ENCODE peak calls at places on chromosomes 16 and 17, in ten cellular contexts. One of them, this sample, is unnamed.

GRCh38 chr17:19933221-19933620 is 44.4 kb downstream of the AKAP10 start:
- DNase-seq in Right ventricle myocardium superior: no peak
- DNase-seq in DMS153: no peak
- DNase-seq in left colon: no peak
- DNase-seq in RCC 7860: no peak
- DNase-seq in MM.1S: no peak
- DNase-seq in tibial nerve: no peak
- DNase-seq in iris pigment epithelial cell: peak; percentile 62
- DNase-seq in HEK293T: no peak
- DNase-seq in GM04504: no peak
- DNase-seq in this sample: no peak

GRCh38 chr16:68376590-68376989 is 65.8 kb downstream of the PRMT7 start:
- DNase-seq in left colon: no peak
- DNase-seq in GM04504: no peak
- DNase-seq in HEK293T: no peak
- DNase-seq in DMS153: no peak
- DNase-seq in tibial nerve: no peak
- DNase-seq in MM.1S: no peak
- DNase-seq in iris pigment epithelial cell: no peak
- DNase-seq in RCC 7860: no peak
- DNase-seq in Right ventricle myocardium superior: no peak
- DNase-seq in this sample: peak; percentile 59

GRCh38 chr17:78717431-78717980 is 64.6 kb downstream of the CYTH1 start:
- DNase-seq in HEK293T: no peak
- DNase-seq in tibial nerve: no peak
- DNase-seq in Right ventricle myocardium superior: no peak
- DNase-seq in MM.1S: peak; percentile 58
- DNase-seq in DMS153: peak; percentile 46
- DNase-seq in iris pigment epithelial cell: no peak
- DNase-seq in RCC 7860: no peak
- DNase-seq in left colon: no peak
- DNase-seq in GM04504: no peak
- DNase-seq in this sample: no peak

GRCh38 chr17:78132086-78132676 is 1.6 kb downstream of the TMC8 start:
- DNase-seq in left colon: peak; percentile 77
- DNase-seq in iris pigment epithelial cell: no peak
- DNase-seq in tibial nerve: no peak
- DNase-seq in Right ventricle myocardium superior: no peak
- DNase-seq in MM.1S: peak; percentile 81
- DNase-seq in RCC 7860: no peak
- DNase-seq in GM04504: no peak
- DNase-seq in DMS153: peak; percentile 16
- DNase-seq in HEK293T: no peak
- DNase-seq in this sample: peak; percentile 87

GRCh38 chr17:33560165-33560564 is 267.1 kb upstream of the ASIC2 start:
- DNase-seq in HEK293T: no peak
- DNase-seq in left colon: no peak
- DNase-seq in Right ventricle myocardium superior: no peak
- DNase-seq in iris pigment epithelial cell: peak; percentile 34
- DNase-seq in RCC 7860: peak; percentile 13
- DNase-seq in GM04504: no peak
- DNase-seq in DMS153: no peak
- DNase-seq in MM.1S: no peak
- DNase-seq in tibial nerve: no peak
- DNase-seq in this sample: no peak

GRCh38 chr17:34499576-34499975 is 79.8 kb upstream of the TMEM132E start:
- DNase-seq in iris pigment epithelial cell: peak; percentile 44
- DNase-seq in RCC 7860: no peak
- DNase-seq in Right ventricle myocardium superior: no peak
- DNase-seq in MM.1S: peak; percentile 63
- DNase-seq in left colon: no peak
- DNase-seq in tibial nerve: no peak
- DNase-seq in DMS153: no peak
- DNase-seq in GM04504: no peak
- DNase-seq in HEK293T: peak; percentile 7
- DNase-seq in this sample: no peak

GRCh38 chr16:16124974-16125373 is 98.3 kb downstream of the ABCC6 start:
- DNase-seq in RCC 7860: no peak
- DNase-seq in GM04504: no peak
- DNase-seq in MM.1S: no peak
- DNase-seq in iris pigment epithelial cell: no peak
- DNase-seq in tibial nerve: no peak
- DNase-seq in Right ventricle myocardium superior: no peak
- DNase-seq in left colon: no peak
- DNase-seq in DMS153: no peak
- DNase-seq in HEK293T: no peak
- DNase-seq in this sample: no peak

GRCh38 chr17:56184650-56185049 is 31.4 kb downstream of the ANKFN1 start:
- DNase-seq in DMS153: no peak
- DNase-seq in left colon: no peak
- DNase-seq in HEK293T: no peak
- DNase-seq in MM.1S: no peak
- DNase-seq in GM04504: no peak
- DNase-seq in tibial nerve: no peak
- DNase-seq in RCC 7860: no peak
- DNase-seq in iris pigment epithelial cell: peak; percentile 93
- DNase-seq in Right ventricle myocardium superior: no peak
- DNase-seq in this sample: no peak

GRCh38 chr16:69590590-69590989 is 24.8 kb downstream of the NFAT5 start:
- DNase-seq in tibial nerve: no peak
- DNase-seq in HEK293T: no peak
- DNase-seq in GM04504: no peak
- DNase-seq in iris pigment epithelial cell: no peak
- DNase-seq in left colon: no peak
- DNase-seq in Right ventricle myocardium superior: no peak
- DNase-seq in RCC 7860: no peak
- DNase-seq in DMS153: no peak
- DNase-seq in MM.1S: no peak
- DNase-seq in this sample: no peak

GRCh38 chr17:77345260-77345910 is 204.6 kb downstream of the SEC14L1 start:
- DNase-seq in GM04504: no peak
- DNase-seq in iris pigment epithelial cell: no peak
- DNase-seq in DMS153: no peak
- DNase-seq in Right ventricle myocardium superior: peak; percentile 65
- DNase-seq in RCC 7860: no peak
- DNase-seq in MM.1S: no peak
- DNase-seq in tibial nerve: peak; percentile 13
- DNase-seq in left colon: no peak
- DNase-seq in HEK293T: no peak
- DNase-seq in this sample: peak; percentile 22

GRCh38 chr17:68792042-68792685 is 163.0 kb downstream of the ABCA8 start:
- DNase-seq in left colon: no peak
- DNase-seq in DMS153: no peak
- DNase-seq in GM04504: no peak
- DNase-seq in MM.1S: no peak
- DNase-seq in Right ventricle myocardium superior: no peak
- DNase-seq in tibial nerve: no peak
- DNase-seq in RCC 7860: no peak
- DNase-seq in HEK293T: no peak
- DNase-seq in iris pigment epithelial cell: peak; percentile 73
- DNase-seq in this sample: no peak

GRCh38 chr17:78016852-78017251 is 58.3 kb downstream of the TNRC6C start:
- DNase-seq in MM.1S: no peak
- DNase-seq in GM04504: no peak
- DNase-seq in Right ventricle myocardium superior: no peak
- DNase-seq in left colon: no peak
- DNase-seq in iris pigment epithelial cell: no peak
- DNase-seq in tibial nerve: no peak
- DNase-seq in DMS153: no peak
- DNase-seq in RCC 7860: no peak
- DNase-seq in HEK293T: no peak
- DNase-seq in this sample: no peak

GRCh38 chr17:2054262-2054739 is 602 bp upstream of the HIC1 start:
- DNase-seq in iris pigment epithelial cell: peak; percentile 84
- DNase-seq in MM.1S: no peak
- DNase-seq in left colon: no peak
- DNase-seq in RCC 7860: no peak
- DNase-seq in Right ventricle myocardium superior: no peak
- DNase-seq in DMS153: peak; percentile 9
- DNase-seq in tibial nerve: no peak
- DNase-seq in HEK293T: peak; percentile 55
- DNase-seq in GM04504: no peak
- DNase-seq in this sample: no peak

GRCh38 chr17:68906638-68907037 is 48.6 kb downstream of the ABCA8 start:
- DNase-seq in GM04504: no peak
- DNase-seq in MM.1S: peak; percentile 7
- DNase-seq in DMS153: no peak
- DNase-seq in iris pigment epithelial cell: peak; percentile 47
- DNase-seq in tibial nerve: no peak
- DNase-seq in Right ventricle myocardium superior: no peak
- DNase-seq in RCC 7860: no peak
- DNase-seq in left colon: no peak
- DNase-seq in HEK293T: peak; percentile 13
- DNase-seq in this sample: no peak

GRCh38 chr17:74840989-74841666 is 18.6 kb downstream of the GRIN2C start:
- DNase-seq in GM04504: no peak
- DNase-seq in HEK293T: no peak
- DNase-seq in RCC 7860: no peak
- DNase-seq in Right ventricle myocardium superior: peak; percentile 88
- DNase-seq in MM.1S: no peak
- DNase-seq in tibial nerve: peak; percentile 53
- DNase-seq in DMS153: no peak
- DNase-seq in left colon: peak; percentile 52
- DNase-seq in iris pigment epithelial cell: peak; percentile 34
- DNase-seq in this sample: no peak

GRCh38 chr16:85162478-85163277 is 50.4 kb upstream of the CIBAR2 start:
- DNase-seq in DMS153: no peak
- DNase-seq in GM04504: peak; percentile 73
- DNase-seq in tibial nerve: peak; percentile 52
- DNase-seq in HEK293T: no peak
- DNase-seq in RCC 7860: peak; percentile 32
- DNase-seq in left colon: no peak
- DNase-seq in Right ventricle myocardium superior: peak; percentile 80
- DNase-seq in iris pigment epithelial cell: peak; percentile 79
- DNase-seq in MM.1S: no peak
- DNase-seq in this sample: no peak

GRCh38 chr17:73365203-73365933 is 53.6 kb upstream of the CDC42EP4 start:
- DNase-seq in tibial nerve: no peak
- DNase-seq in RCC 7860: no peak
- DNase-seq in left colon: no peak
- DNase-seq in iris pigment epithelial cell: no peak
- DNase-seq in GM04504: no peak
- DNase-seq in HEK293T: no peak
- DNase-seq in DMS153: no peak
- DNase-seq in MM.1S: no peak
- DNase-seq in Right ventricle myocardium superior: peak; percentile 56
- DNase-seq in this sample: no peak

GRCh38 chr16:17520567-17520966 is 49.8 kb upstream of the XYLT1 start:
- DNase-seq in RCC 7860: no peak
- DNase-seq in HEK293T: no peak
- DNase-seq in left colon: no peak
- DNase-seq in tibial nerve: no peak
- DNase-seq in GM04504: no peak
- DNase-seq in DMS153: no peak
- DNase-seq in Right ventricle myocardium superior: no peak
- DNase-seq in iris pigment epithelial cell: no peak
- DNase-seq in MM.1S: no peak
- DNase-seq in this sample: no peak

GRCh38 chr17:64410750-64411490 is 20.3 kb upstream of the PECAM1 start:
- DNase-seq in tibial nerve: no peak
- DNase-seq in HEK293T: no peak
- DNase-seq in MM.1S: no peak
- DNase-seq in left colon: no peak
- DNase-seq in iris pigment epithelial cell: no peak
- DNase-seq in Right ventricle myocardium superior: no peak
- DNase-seq in GM04504: no peak
- DNase-seq in DMS153: no peak
- DNase-seq in RCC 7860: no peak
- DNase-seq in this sample: no peak

GRCh38 chr16:3637371-3637923 is 17.0 kb upstream of the DNASE1 start:
- DNase-seq in tibial nerve: no peak
- DNase-seq in GM04504: no peak
- DNase-seq in Right ventricle myocardium superior: no peak
- DNase-seq in HEK293T: no peak
- DNase-seq in left colon: peak; percentile 67
- DNase-seq in RCC 7860: no peak
- DNase-seq in DMS153: no peak
- DNase-seq in iris pigment epithelial cell: peak; percentile 33
- DNase-seq in MM.1S: peak; percentile 57
- DNase-seq in this sample: peak; percentile 14

This sample was measured in chondrocyte.